ENCODE peak calls at places on chromosomes 2 and 18, in four cellular contexts. One of them, this sample, is unnamed.

GRCh38 chr2:54613794-54614257 is 109.6 kb upstream of the EML6 start:
- DNase-seq in fibroblast of villous mesenchyme: peak
- DNase-seq in Panc1: peak
- DNase-seq in AG09309: no peak
- DNase-seq in this sample: no peak

GRCh38 chr2:240364961-240365775 is 70.3 kb upstream of the GPC1 start:
- DNase-seq in AG09309: no peak
- DNase-seq in fibroblast of villous mesenchyme: no peak
- DNase-seq in Panc1: no peak
- DNase-seq in this sample: no peak

GRCh38 chr2:37670378-37671012 is 947 bp downstream of the CDC42EP3 start:
- DNase-seq in AG09309: no peak
- DNase-seq in fibroblast of villous mesenchyme: peak
- DNase-seq in Panc1: no peak
- DNase-seq in this sample: no peak

GRCh38 chr2:193482557-193482956 is 1287.8 kb upstream of the TMEFF2 start:
- DNase-seq in Panc1: no peak
- DNase-seq in AG09309: no peak
- DNase-seq in fibroblast of villous mesenchyme: no peak
- DNase-seq in this sample: no peak

GRCh38 chr2:200624660-200625059 is 38.8 kb downstream of the AOX1 start:
- DNase-seq in fibroblast of villous mesenchyme: peak
- DNase-seq in AG09309: no peak
- DNase-seq in Panc1: no peak
- DNase-seq in this sample: no peak

GRCh38 chr2:218401834-218402370 is 2.2 kb downstream of the CTDSP1 start:
- DNase-seq in Panc1: no peak
- DNase-seq in fibroblast of villous mesenchyme: no peak
- DNase-seq in AG09309: no peak
- DNase-seq in this sample: no peak

GRCh38 chr2:212520340-212520739 is 18.3 kb downstream of the ERBB4 start:
- DNase-seq in fibroblast of villous mesenchyme: no peak
- DNase-seq in AG09309: no peak
- DNase-seq in Panc1: peak
- DNase-seq in this sample: no peak

GRCh38 chr2:134220525-134220924 is 33.3 kb upstream of the MGAT5 start:
- DNase-seq in Panc1: no peak
- DNase-seq in fibroblast of villous mesenchyme: no peak
- DNase-seq in AG09309: no peak
- DNase-seq in this sample: no peak

GRCh38 chr18:49055787-49056186 is 105.0 kb upstream of the SMAD7 start:
- DNase-seq in fibroblast of villous mesenchyme: peak
- DNase-seq in Panc1: no peak
- DNase-seq in AG09309: peak
- DNase-seq in this sample: no peak

GRCh38 chr2:31287681-31288080 is 53.7 kb downstream of the EHD3 start:
- DNase-seq in Panc1: no peak
- DNase-seq in AG09309: peak
- DNase-seq in fibroblast of villous mesenchyme: peak
- DNase-seq in this sample: no peak

GRCh38 chr2:142885543-142885942 is 8.1 kb downstream of the KYNU start:
- DNase-seq in fibroblast of villous mesenchyme: no peak
- DNase-seq in Panc1: no peak
- DNase-seq in AG09309: no peak
- DNase-seq in this sample: no peak

DNA sequence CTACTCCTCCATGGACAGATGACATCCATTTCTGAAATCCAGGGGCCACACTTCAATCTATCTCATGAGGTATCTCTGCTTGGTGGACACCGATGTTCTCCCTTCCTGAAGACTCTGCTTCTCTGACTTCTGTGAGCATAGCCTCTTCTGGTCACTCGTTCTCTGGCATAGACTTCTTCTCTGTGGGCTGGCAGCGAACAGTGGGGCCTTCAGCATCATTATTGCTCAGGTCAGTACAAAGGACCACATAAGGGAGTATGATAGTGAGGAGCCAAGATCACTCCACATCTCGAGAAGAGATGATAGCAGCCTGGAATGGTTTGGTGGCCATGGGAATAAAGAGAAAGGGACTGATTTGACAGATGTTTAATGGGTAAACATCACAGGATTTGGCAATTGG is 8.0 kb upstream of the KCMF1 start:
- DNase-seq in fibroblast of villous mesenchyme: no peak
- DNase-seq in Panc1: no peak
- DNase-seq in AG09309: no peak
- DNase-seq in this sample: no peak
- H3K4me3 ChIP-seq in fibroblast of villous mesenchyme: no peak
- H3K4me3 ChIP-seq in Panc1: no peak
- H3K4me3 ChIP-seq in AG09309: no peak
- H3K4me3 ChIP-seq in this sample: no peak

DNA sequence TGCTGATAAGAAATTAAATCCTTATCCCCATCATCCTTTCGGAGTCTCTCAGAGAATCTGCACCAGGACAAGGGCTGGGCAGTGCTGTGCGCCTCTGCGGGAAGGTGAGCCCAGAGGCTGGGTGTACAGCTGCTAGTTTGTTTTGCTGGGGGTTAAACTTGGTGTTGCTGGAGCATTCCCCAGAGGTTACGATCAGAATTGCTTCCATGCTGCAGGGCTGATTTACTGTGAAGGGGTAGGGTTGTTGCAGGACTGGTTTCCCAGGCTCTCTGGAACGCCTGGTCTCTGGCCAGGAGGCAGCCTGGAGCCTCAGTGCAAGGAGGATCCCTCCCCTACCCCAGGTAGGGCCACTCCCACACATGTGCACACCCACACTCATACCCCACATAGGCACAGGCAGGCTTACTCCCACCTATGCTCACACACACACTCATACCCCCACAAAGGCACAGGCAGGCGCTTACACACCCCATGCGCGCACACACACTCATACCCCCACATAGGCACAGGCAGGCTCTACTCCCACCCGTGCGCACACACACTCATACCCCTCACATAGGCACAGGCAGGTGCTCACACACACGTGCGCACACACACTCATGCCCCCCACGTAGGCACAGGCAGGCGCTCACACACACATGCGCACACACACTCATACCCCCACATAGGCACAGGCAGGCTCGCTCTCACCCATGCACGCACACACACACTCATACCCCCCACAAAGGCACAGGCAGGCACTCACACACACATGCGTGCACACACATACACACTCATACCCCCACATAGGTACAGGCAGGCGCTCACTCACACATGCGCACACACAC is 11.3 kb downstream of the CNNM4 start:
- DNase-seq in fibroblast of villous mesenchyme: no peak
- DNase-seq in Panc1: no peak
- DNase-seq in AG09309: no peak
- DNase-seq in this sample: no peak
- TF ChIP-seq CTCF in fibroblast of villous mesenchyme: no peak
- TF ChIP-seq CTCF in Panc1: no peak
- TF ChIP-seq CTCF in AG09309: no peak
- TF ChIP-seq CTCF in this sample: no peak

DNA sequence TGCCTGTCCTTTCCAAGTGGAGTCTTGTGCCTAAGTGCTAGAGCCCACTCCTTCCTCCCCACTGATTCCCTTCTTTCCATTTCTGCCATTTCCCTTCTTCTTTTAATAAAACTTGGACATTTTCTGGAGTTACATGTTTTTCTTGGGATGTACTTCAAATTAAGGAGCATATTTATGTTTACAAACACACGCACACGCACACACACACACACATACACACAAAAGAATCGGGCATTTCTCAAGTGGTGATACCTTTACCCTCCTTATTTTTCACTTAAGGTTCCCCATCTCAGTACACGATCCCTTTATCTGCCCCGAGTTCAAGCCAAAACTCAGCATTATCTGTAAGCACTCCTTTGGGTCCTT is 154.3 kb downstream of the TGIF1 start:
- DNase-seq in Panc1: no peak
- DNase-seq in AG09309: no peak
- DNase-seq in fibroblast of villous mesenchyme: no peak
- DNase-seq in this sample: no peak
- H3K4me3 ChIP-seq in Panc1: peak
- H3K4me3 ChIP-seq in AG09309: peak
- H3K4me3 ChIP-seq in fibroblast of villous mesenchyme: peak
- H3K4me3 ChIP-seq in this sample: peak

DNA sequence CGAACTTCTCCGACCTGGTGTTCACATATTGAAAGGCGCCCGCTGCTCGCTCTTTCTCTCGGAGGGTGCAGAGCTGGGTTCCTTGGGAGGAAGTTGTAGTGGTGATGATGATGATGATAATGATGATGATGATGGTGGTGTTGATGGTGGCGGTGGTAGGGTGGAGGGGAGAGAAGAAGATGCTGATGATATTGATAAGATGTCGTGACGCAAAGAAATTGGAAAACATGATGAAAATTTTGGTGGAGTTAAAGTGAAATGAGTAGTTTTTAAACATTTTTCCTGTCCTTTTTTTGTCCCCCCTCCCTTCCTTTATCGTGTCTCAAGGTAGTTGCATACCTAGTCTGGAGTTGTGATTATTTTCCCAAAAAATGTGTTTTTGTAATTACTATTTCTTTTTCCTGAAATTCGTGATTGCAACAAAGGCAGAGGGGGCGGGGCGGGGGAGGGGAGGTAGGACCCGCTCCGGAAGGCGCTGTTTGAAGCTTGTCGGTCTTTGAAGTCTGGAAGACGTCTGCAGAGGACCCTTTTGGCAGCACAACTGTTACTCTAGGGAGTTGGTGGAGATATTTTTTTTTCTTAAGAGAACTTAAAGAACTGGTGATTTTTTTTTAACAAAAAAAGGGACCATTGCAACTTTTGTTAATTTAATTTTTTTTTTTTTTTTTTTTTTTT is 2.0 kb downstream of the SOX11 start:
- DNase-seq in AG09309: no peak
- DNase-seq in fibroblast of villous mesenchyme: no peak
- DNase-seq in Panc1: no peak
- DNase-seq in this sample: no peak
- TF ChIP-seq CTCF in AG09309: no peak
- TF ChIP-seq CTCF in fibroblast of villous mesenchyme: no peak
- TF ChIP-seq CTCF in Panc1: no peak
- TF ChIP-seq CTCF in this sample: no peak

GRCh38 chr2:118811514-118811913 is 35.9 kb downstream of the EN1 start:
- DNase-seq in fibroblast of villous mesenchyme: no peak
- DNase-seq in Panc1: no peak
- DNase-seq in AG09309: no peak
- DNase-seq in this sample: no peak

GRCh38 chr2:118807668-118808428 is 39.6 kb downstream of the EN1 start:
- DNase-seq in AG09309: no peak
- DNase-seq in Panc1: no peak
- DNase-seq in fibroblast of villous mesenchyme: no peak
- DNase-seq in this sample: no peak

GRCh38 chr2:118810766-118811165 is 36.7 kb downstream of the EN1 start:
- DNase-seq in Panc1: no peak
- DNase-seq in AG09309: no peak
- DNase-seq in fibroblast of villous mesenchyme: no peak
- DNase-seq in this sample: no peak

GRCh38 chr2:118806797-118807667 is 40.4 kb downstream of the EN1 start:
- DNase-seq in Panc1: no peak
- DNase-seq in AG09309: no peak
- DNase-seq in fibroblast of villous mesenchyme: no peak
- DNase-seq in this sample: no peak

GRCh38 chr2:118808429-118808809 is 39.0 kb downstream of the EN1 start:
- DNase-seq in Panc1: no peak
- DNase-seq in fibroblast of villous mesenchyme: no peak
- DNase-seq in AG09309: no peak
- DNase-seq in this sample: no peak
- H3K4me3 ChIP-seq in Panc1: no peak
- H3K4me3 ChIP-seq in fibroblast of villous mesenchyme: peak
- H3K4me3 ChIP-seq in AG09309: no peak
- H3K4me3 ChIP-seq in this sample: no peak

GRCh38 chr2:100741880-100742814 is 77.8 kb upstream of the NPAS2 start:
- DNase-seq in Panc1: no peak
- DNase-seq in fibroblast of villous mesenchyme: peak
- DNase-seq in AG09309: peak
- DNase-seq in this sample: peak
- TF ChIP-seq CTCF in Panc1: no peak
- TF ChIP-seq CTCF in fibroblast of villous mesenchyme: no peak
- TF ChIP-seq CTCF in AG09309: no peak
- TF ChIP-seq CTCF in this sample: no peak